ENCODE peak calls at places on chromosomes 13 and 19, in four cellular contexts. One of them, this sample, is unnamed.

GRCh38 chr13:27839809-27840467 is 47.7 kb downstream of the GSX1 start:
- DNase-seq in K562: no peak
- DNase-seq in HepG2: no peak
- DNase-seq in A549: peak
- DNase-seq in this sample: no peak

GRCh38 chr19:35549879-35550523 is 4.6 kb downstream of the TMEM147 start:
- DNase-seq in K562: no peak
- DNase-seq in A549: no peak
- DNase-seq in HepG2: no peak
- DNase-seq in this sample: no peak

GRCh38 chr13:27362064-27362751 is 62.2 kb upstream of the GTF3A start:
- DNase-seq in K562: peak
- DNase-seq in HepG2: peak
- DNase-seq in A549: peak
- DNase-seq in this sample: peak

GRCh38 chr19:32519023-32519422 is 62.0 kb upstream of the PDCD5 start:
- DNase-seq in K562: no peak
- DNase-seq in A549: no peak
- DNase-seq in HepG2: no peak
- DNase-seq in this sample: no peak

GRCh38 chr19:3459322-3459881 is 20.9 kb downstream of the SMIM24 start:
- DNase-seq in HepG2: no peak
- DNase-seq in K562: peak
- DNase-seq in A549: peak
- DNase-seq in this sample: no peak

GRCh38 chr19:49836176-49837008 is 14.6 kb upstream of the PTOV1 start:
- DNase-seq in K562: no peak
- DNase-seq in A549: no peak
- DNase-seq in HepG2: no peak
- DNase-seq in this sample: no peak

GRCh38 chr13:42905542-42905941 is 86.5 kb downstream of the EPSTI1 start:
- DNase-seq in K562: no peak
- DNase-seq in HepG2: no peak
- DNase-seq in A549: no peak
- DNase-seq in this sample: no peak

GRCh38 chr13:48998893-48999292 is 23.2 kb downstream of the FNDC3A start:
- DNase-seq in A549: no peak
- DNase-seq in HepG2: no peak
- DNase-seq in K562: no peak
- DNase-seq in this sample: no peak

GRCh38 chr13:36475468-36475867 is 43.2 kb downstream of the CCNA1 start:
- DNase-seq in HepG2: peak
- DNase-seq in A549: no peak
- DNase-seq in K562: no peak
- DNase-seq in this sample: peak

GRCh38 chr19:49216076-49216475 is 58.5 kb downstream of the TRPM4 start:
- DNase-seq in K562: no peak
- DNase-seq in A549: no peak
- DNase-seq in HepG2: no peak
- DNase-seq in this sample: no peak

GRCh38 chr13:41139296-41139966 is 6.8 kb upstream of the KBTBD6 start:
- DNase-seq in K562: no peak
- DNase-seq in A549: no peak
- DNase-seq in HepG2: no peak
- DNase-seq in this sample: no peak

GRCh38 chr19:23762548-23762883 is 3.8 kb upstream of the ZNF681 start:
- DNase-seq in K562: no peak
- DNase-seq in HepG2: no peak
- DNase-seq in A549: no peak
- DNase-seq in this sample: no peak

GRCh38 chr13:79999601-80000000 is 341.3 kb downstream of the SPRY2 start:
- DNase-seq in K562: no peak
- DNase-seq in HepG2: no peak
- DNase-seq in A549: no peak
- DNase-seq in this sample: no peak

GRCh38 chr13:97855570-97855970 is 97.9 kb upstream of the IPO5 start:
- DNase-seq in A549: peak
- DNase-seq in K562: peak
- DNase-seq in HepG2: peak
- DNase-seq in this sample: no peak

GRCh38 chr19:2212861-2213711 is 23.0 kb downstream of the PLEKHJ1 start:
- DNase-seq in HepG2: peak
- DNase-seq in K562: no peak
- DNase-seq in A549: no peak
- DNase-seq in this sample: no peak

GRCh38 chr13:98443329-98443728 is 133.6 kb downstream of the STK24 start:
- DNase-seq in A549: no peak
- DNase-seq in HepG2: no peak
- DNase-seq in K562: no peak
- DNase-seq in this sample: no peak

GRCh38 chr19:17673937-17674799 is 14.0 kb downstream of the UNC13A start:
- DNase-seq in A549: no peak
- DNase-seq in K562: no peak
- DNase-seq in HepG2: no peak
- DNase-seq in this sample: no peak

GRCh38 chr13:106101201-106101600 is 434.3 kb downstream of the EFNB2 start:
- DNase-seq in K562: no peak
- DNase-seq in A549: no peak
- DNase-seq in HepG2: no peak
- DNase-seq in this sample: no peak

GRCh38 chr13:106104281-106104901 is 431.1 kb downstream of the EFNB2 start:
- DNase-seq in A549: peak
- DNase-seq in HepG2: no peak
- DNase-seq in K562: no peak
- DNase-seq in this sample: no peak

GRCh38 chr13:106102776-106103175 is 432.7 kb downstream of the EFNB2 start:
- DNase-seq in A549: no peak
- DNase-seq in HepG2: no peak
- DNase-seq in K562: no peak
- DNase-seq in this sample: no peak

GRCh38 chr13:106105153-106105552 is 430.3 kb downstream of the EFNB2 start:
- DNase-seq in HepG2: no peak
- DNase-seq in K562: no peak
- DNase-seq in A549: no peak
- DNase-seq in this sample: no peak

GRCh38 chr13:106103779-106104178 is 431.7 kb downstream of the EFNB2 start:
- DNase-seq in A549: peak
- DNase-seq in HepG2: no peak
- DNase-seq in K562: no peak
- DNase-seq in this sample: no peak
- TF ChIP-seq HMGXB4 in A549: no peak
- TF ChIP-seq HMGXB4 in HepG2: no peak
- TF ChIP-seq HMGXB4 in K562: no peak
- TF ChIP-seq HMGXB4 in this sample: no peak

GRCh38 chr13:111337206-111337605 is 16.8 kb downstream of the TEX29 start:
- DNase-seq in A549: no peak
- DNase-seq in HepG2: no peak
- DNase-seq in K562: no peak
- DNase-seq in this sample: no peak
- TF ChIP-seq CTCF in A549: no peak
- TF ChIP-seq CTCF in HepG2: no peak
- TF ChIP-seq CTCF in K562: no peak
- TF ChIP-seq CTCF in this sample: no peak

GRCh38 chr13:29858667-29859066 is 8.2 kb upstream of the UBL3 start:
- DNase-seq in A549: no peak
- DNase-seq in K562: no peak
- DNase-seq in HepG2: no peak
- DNase-seq in this sample: no peak
- TF ChIP-seq HMGXB4 in A549: no peak
- TF ChIP-seq HMGXB4 in K562: no peak
- TF ChIP-seq HMGXB4 in HepG2: no peak
- TF ChIP-seq HMGXB4 in this sample: no peak

GRCh38 chr13:109135018-109135417 is 505.6 kb downstream of the MYO16 start:
- DNase-seq in A549: no peak
- DNase-seq in K562: no peak
- DNase-seq in HepG2: no peak
- DNase-seq in this sample: no peak
- TF ChIP-seq CTCF in A549: no peak
- TF ChIP-seq CTCF in K562: no peak
- TF ChIP-seq CTCF in HepG2: peak
- TF ChIP-seq CTCF in this sample: no peak

This sample was measured in WTC11.